ENCODE peak calls at places on chromosome 22, in six cellular contexts. P is tibial nerve, D is HepG2, V is ovary, G is A549, W is upper lobe of left lung. K is an unnamed sample.
A peak's percentile ranks its signal among the peaks of the same experiment; 100 is the strongest.

GRCh38 chr22:46119729-46120419 is 30.5 kb upstream of the PPARA start:
- DNase-seq in D (no peak), V (peak; percentile 84), G (peak; percentile 12), P (no peak), W (peak; percentile 83), K (no peak)

GRCh38 chr22:38167988-38168407 is 13.6 kb downstream of the PLA2G6 start:
- DNase-seq in D (no peak), G (no peak), P (no peak), W (no peak), V (no peak), K (no peak)

GRCh38 chr22:46829140-46829891 is 66.9 kb downstream of the TBC1D22A start:
- DNase-seq in W (no peak), D (no peak), V (no peak), P (no peak), G (peak; percentile 72), K (peak; percentile 17)

GRCh38 chr22:37521236-37521739 is 2.1 kb upstream of the CARD10 start:
- DNase-seq in P (no peak), G (no peak), W (no peak), V (no peak), D (peak; percentile 79), K (no peak)

GRCh38 chr22:37559901-37560681 is at the start of gene CDC42EP1:
- DNase-seq in G (peak; percentile 64), W (peak; percentile 93), V (peak; percentile 76), P (no peak), D (no peak), K (no peak)

GRCh38 chr22:20809538-20810185 is 35.7 kb downstream of the SERPIND1 start:
- DNase-seq in V (no peak), P (no peak), G (no peak), W (no peak), D (no peak), K (no peak)

GRCh38 chr22:44884968-44885805 is 124.6 kb downstream of the PHF21B start:
- DNase-seq in P (no peak), V (no peak), D (peak; percentile 18), W (peak; percentile 66), G (no peak), K (no peak)

GRCh38 chr22:36775589-36775965 is 342 bp downstream of the IFT27 start:
- DNase-seq in P (no peak), V (peak; percentile 54), W (peak; percentile 85), G (no peak), D (no peak), K (no peak)

GRCh38 chr22:24088796-24089195 is 77.7 kb downstream of the CABIN1 start:
- DNase-seq in D (no peak), G (no peak), W (no peak), P (no peak), V (no peak), K (no peak)

GRCh38 chr22:36334081-36334831 is 53.5 kb downstream of the MYH9 start:
- DNase-seq in G (peak; percentile 54), P (no peak), W (peak; percentile 78), D (no peak), V (no peak), K (no peak)

GRCh38 chr22:23270212-23270733 is 90.0 kb downstream of the BCR start:
- DNase-seq in V (no peak), D (no peak), G (no peak), W (no peak), P (no peak), K (no peak)

GRCh38 chr22:46040471-46041465 is 63.8 kb upstream of the WNT7B start:
- DNase-seq in P (no peak), V (peak; percentile 30), D (no peak), G (no peak), W (no peak), K (no peak)

GRCh38 chr22:22362311-22362710 is 117.7 kb downstream of the VPREB1 start:
- DNase-seq in V (no peak), D (no peak), P (no peak), W (no peak), G (no peak), K (peak; percentile 3)

GRCh38 chr22:38717244-38717643 is 11.5 kb downstream of the GTPBP1 start:
- DNase-seq in D (no peak), P (no peak), W (no peak), G (no peak), V (no peak), K (no peak)

GRCh38 chr22:46557736-46558480 is 20.5 kb upstream of the CELSR1 start:
- DNase-seq in D (no peak), G (no peak), W (no peak), V (no peak), P (peak; percentile 5), K (no peak)

GRCh38 chr22:36206255-36206654 is 4.6 kb upstream of the APOL4 start:
- DNase-seq in W (no peak), G (no peak), V (no peak), P (no peak), D (no peak), K (no peak)

GRCh38 chr22:46010177-46010867 is 33.4 kb upstream of the WNT7B start:
- DNase-seq in W (no peak), D (no peak), G (no peak), V (no peak), P (no peak), K (no peak)

GRCh38 chr22:23570681-23571080 is 9.4 kb downstream of the IGLL1 start:
- DNase-seq in D (no peak), W (no peak), P (no peak), G (no peak), V (no peak), K (no peak)

GRCh38 chr22:43255299-43255698 is 68.4 kb upstream of the TTLL12 start:
- DNase-seq in D (no peak), G (no peak), W (no peak), P (no peak), V (no peak), K (no peak)

GRCh38 chr22:37599161-37599560 is 9.5 kb upstream of the GGA1 start:
- DNase-seq in G (peak; percentile 51), P (peak; percentile 38), D (no peak), V (no peak), W (no peak), K (no peak)

GRCh38 chr22:43205748-43206514 is 19.0 kb upstream of the TTLL12 start:
- DNase-seq in G (no peak), P (no peak), D (no peak), W (no peak), V (no peak), K (no peak)

GRCh38 chr22:20205964-20206708 is 55.3 kb upstream of the CCDC188 start:
- DNase-seq in W (no peak), D (peak; percentile 37), G (peak; percentile 75), P (peak; percentile 46), V (peak; percentile 71), K (no peak)

GRCh38 chr22:24969588-24970301 is 17.2 kb downstream of the KIAA1671 start:
- DNase-seq in W (no peak), G (no peak), D (peak; percentile 60), V (peak; percentile 37), P (peak; percentile 52), K (no peak)

GRCh38 chr22:50540352-50540751 is 5.3 kb upstream of the KLHDC7B start:
- DNase-seq in D (no peak), P (no peak), G (no peak), V (no peak), W (no peak), K (no peak)
- TF ChIP-seq POLR2A in D (no peak), P (no peak), G (no peak), V (no peak), W (no peak), K (no peak)

GRCh38 chr22:17198188-17199130 is 20.8 kb downstream of the ADA2 start:
- DNase-seq in D (no peak), V (no peak), G (no peak), P (no peak), W (peak; percentile 50), K (no peak)
- TF ChIP-seq EP300 in D (no peak), V (no peak), G (no peak), P (no peak), W (no peak), K (no peak)

DNA sequence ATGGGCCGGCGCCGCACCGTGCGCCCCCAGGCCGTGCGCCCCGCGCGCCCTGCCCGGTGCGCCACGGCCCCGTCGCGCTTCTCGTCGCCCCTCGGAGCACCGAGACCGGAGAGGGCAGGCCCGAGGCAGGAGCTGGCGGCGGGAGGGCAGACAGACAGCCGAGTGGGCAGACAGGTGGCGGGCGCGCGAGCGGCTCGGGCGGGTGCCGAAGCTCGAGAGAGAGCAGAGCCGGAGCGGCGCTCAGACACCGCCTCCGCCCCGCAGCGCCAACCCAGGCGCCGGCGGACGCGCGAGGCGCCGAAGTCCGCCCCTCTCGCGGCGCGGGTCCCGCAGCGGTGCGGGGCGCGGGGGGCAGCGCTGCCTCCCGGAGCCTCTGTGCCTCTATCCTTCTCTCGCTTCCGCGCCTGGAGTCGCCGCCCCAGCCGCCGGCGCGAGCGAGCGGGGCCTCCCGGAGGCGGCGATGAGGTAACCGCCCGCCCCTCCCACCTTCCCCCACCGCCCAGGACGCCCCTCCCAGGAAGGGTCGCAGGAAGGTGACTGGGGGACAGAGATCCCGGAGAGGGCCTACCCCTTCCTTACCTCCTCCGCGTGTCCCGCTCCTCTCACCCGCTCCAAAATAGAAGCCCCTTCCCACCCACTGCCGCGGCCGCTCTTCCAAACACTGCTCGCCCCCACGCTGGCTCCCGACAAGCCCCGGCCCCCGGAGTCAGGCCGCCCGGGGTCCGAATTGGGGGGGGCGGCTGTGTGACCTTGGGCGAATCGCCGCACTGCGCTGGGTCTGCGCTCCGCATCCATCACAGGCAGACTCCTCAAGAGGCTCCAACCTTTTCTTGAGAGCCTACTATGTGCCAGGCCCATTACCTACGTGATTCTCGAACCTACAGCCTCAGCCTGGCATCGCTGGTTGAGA is at the start of gene RASL10A:
- DNase-seq in V (no peak), G (no peak), W (peak; percentile 87), P (no peak), D (no peak), K (no peak)
- H3K4me3 ChIP-seq in V (peak within 1 kb of the TSS; percentile 7), G (peak within 1 kb of the TSS; percentile 42), W (peak within 1 kb of the TSS; percentile 43), P (peak within 1 kb of the TSS; percentile 46), D (peak within 1 kb of the TSS; percentile 39), K (peak within 1 kb of the TSS; percentile 49)

GRCh38 chr22:31944700-31945477 is 554 bp downstream of the YWHAH start:
- DNase-seq in V (peak; percentile 69), D (no peak), P (no peak), W (peak; percentile 60), G (no peak), K (no peak)

GRCh38 chr22:31943206-31943975 is 944 bp upstream of the YWHAH start:
- DNase-seq in V (no peak), D (no peak), G (no peak), P (no peak), W (no peak), K (no peak)

GRCh38 chr22:31945478-31945815 is 1.1 kb downstream of the YWHAH start:
- DNase-seq in D (no peak), G (no peak), W (no peak), V (no peak), P (no peak), K (no peak)

GRCh38 chr22:31945971-31946680 is 1.8 kb downstream of the YWHAH start:
- DNase-seq in W (no peak), V (no peak), P (no peak), G (no peak), D (no peak), K (no peak)

DNA sequence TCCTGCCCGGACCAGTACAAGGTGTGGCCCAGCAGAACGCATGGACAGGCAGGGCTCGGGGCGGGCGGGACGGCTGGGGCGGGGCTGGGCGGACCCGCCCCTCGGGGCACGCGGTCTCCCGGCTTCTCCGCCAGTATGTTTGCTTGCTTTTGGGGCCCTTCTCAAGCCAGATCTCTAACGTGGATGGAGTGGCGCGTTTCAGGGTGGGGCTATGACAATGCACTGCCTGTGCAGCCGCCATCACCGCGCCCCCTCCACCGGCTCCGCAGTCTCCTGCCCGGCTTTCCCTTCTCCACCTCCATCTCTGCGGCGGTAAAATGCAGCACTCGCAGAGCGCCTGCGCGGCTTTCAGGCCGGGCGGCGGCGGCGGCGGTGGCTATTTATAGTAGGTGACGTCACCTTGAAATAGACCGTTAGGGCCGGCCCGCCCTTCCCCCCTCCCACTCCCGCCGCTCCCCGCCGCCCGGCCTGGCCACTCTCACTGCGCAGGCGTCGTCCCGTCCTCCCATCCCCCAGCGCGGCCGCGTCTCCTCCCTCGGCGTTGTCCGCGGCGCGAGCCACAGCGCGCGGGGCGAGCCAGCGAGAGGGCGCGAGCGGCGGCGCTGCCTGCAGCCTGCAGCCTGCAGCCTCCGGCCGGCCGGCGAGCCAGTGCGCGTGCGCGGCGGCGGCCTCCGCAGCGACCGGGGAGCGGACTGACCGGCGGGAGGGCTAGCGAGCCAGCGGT is at the start of gene YWHAH:
- DNase-seq in P (peak; percentile 92), W (peak; percentile 99), G (peak; percentile 92), D (peak; percentile 88), V (peak; percentile 97), K (peak; percentile 98)
- TF ChIP-seq POLR2A in P (peak; percentile 95), W (peak; percentile 89), G (peak; percentile 95), D (peak; percentile 84), V (peak; percentile 94), K (no peak)